ENCODE peak calls at places on chromosomes 2 and 18, in eight cellular contexts. One of them, this sample, is unnamed.
A peak's percentile ranks its signal among the peaks of the same experiment; 100 is the strongest.

GRCh38 chr18:64009305-64009704 is 39.4 kb downstream of the SERPINB8 start:
- DNase-seq in sigmoid colon: no peak
- DNase-seq in endodermal cell: no peak
- DNase-seq in uterus: no peak
- DNase-seq in transverse colon: no peak
- DNase-seq in heart right ventricle: no peak
- DNase-seq in CD8-positive, alpha-beta T cell: no peak
- DNase-seq in lower leg skin: no peak
- DNase-seq in this sample: no peak

GRCh38 chr2:30763151-30763660 is 44.0 kb downstream of the CAPN13 start:
- DNase-seq in sigmoid colon: no peak
- DNase-seq in endodermal cell: no peak
- DNase-seq in uterus: no peak
- DNase-seq in transverse colon: no peak
- DNase-seq in heart right ventricle: no peak
- DNase-seq in CD8-positive, alpha-beta T cell: no peak
- DNase-seq in lower leg skin: peak; percentile 25
- DNase-seq in this sample: no peak

GRCh38 chr18:76006151-76006550 is 488.9 kb downstream of the ZNF516 start:
- DNase-seq in sigmoid colon: no peak
- DNase-seq in endodermal cell: no peak
- DNase-seq in uterus: no peak
- DNase-seq in transverse colon: no peak
- DNase-seq in heart right ventricle: no peak
- DNase-seq in CD8-positive, alpha-beta T cell: no peak
- DNase-seq in lower leg skin: no peak
- DNase-seq in this sample: no peak

GRCh38 chr2:133718688-133719201 is 150.5 kb upstream of the NCKAP5 start:
- DNase-seq in sigmoid colon: no peak
- DNase-seq in endodermal cell: no peak
- DNase-seq in uterus: no peak
- DNase-seq in transverse colon: no peak
- DNase-seq in heart right ventricle: peak; percentile 33
- DNase-seq in CD8-positive, alpha-beta T cell: no peak
- DNase-seq in lower leg skin: no peak
- DNase-seq in this sample: no peak

GRCh38 chr2:60556998-60557955 is 3.8 kb upstream of the BCL11A start:
- DNase-seq in sigmoid colon: no peak
- DNase-seq in endodermal cell: no peak
- DNase-seq in uterus: no peak
- DNase-seq in transverse colon: no peak
- DNase-seq in heart right ventricle: no peak
- DNase-seq in CD8-positive, alpha-beta T cell: no peak
- DNase-seq in lower leg skin: no peak
- DNase-seq in this sample: no peak

GRCh38 chr2:189648846-189649529 is 12.3 kb upstream of the ASNSD1 start:
- DNase-seq in sigmoid colon: no peak
- DNase-seq in endodermal cell: no peak
- DNase-seq in uterus: no peak
- DNase-seq in transverse colon: no peak
- DNase-seq in heart right ventricle: no peak
- DNase-seq in CD8-positive, alpha-beta T cell: no peak
- DNase-seq in lower leg skin: no peak
- DNase-seq in this sample: no peak

GRCh38 chr2:71693286-71694270 is 240.2 kb downstream of the DYSF start:
- DNase-seq in sigmoid colon: no peak
- DNase-seq in endodermal cell: no peak
- DNase-seq in uterus: no peak
- DNase-seq in transverse colon: no peak
- DNase-seq in heart right ventricle: no peak
- DNase-seq in CD8-positive, alpha-beta T cell: no peak
- DNase-seq in lower leg skin: peak; percentile 68
- DNase-seq in this sample: no peak

GRCh38 chr18:7158201-7158600 is 40.6 kb upstream of the LAMA1 start:
- DNase-seq in sigmoid colon: peak; percentile 22
- DNase-seq in endodermal cell: no peak
- DNase-seq in uterus: no peak
- DNase-seq in transverse colon: no peak
- DNase-seq in heart right ventricle: no peak
- DNase-seq in CD8-positive, alpha-beta T cell: no peak
- DNase-seq in lower leg skin: peak; percentile 62
- DNase-seq in this sample: peak; percentile 65

GRCh38 chr2:46937457-46937856 is 21.9 kb upstream of the MCFD2 start:
- DNase-seq in sigmoid colon: no peak
- DNase-seq in endodermal cell: no peak
- DNase-seq in uterus: no peak
- DNase-seq in transverse colon: no peak
- DNase-seq in heart right ventricle: no peak
- DNase-seq in CD8-positive, alpha-beta T cell: no peak
- DNase-seq in lower leg skin: peak; percentile 53
- DNase-seq in this sample: no peak

GRCh38 chr18:38256366-38256765 is 690.8 kb upstream of the CELF4 start:
- DNase-seq in sigmoid colon: no peak
- DNase-seq in endodermal cell: no peak
- DNase-seq in uterus: no peak
- DNase-seq in transverse colon: no peak
- DNase-seq in heart right ventricle: no peak
- DNase-seq in CD8-positive, alpha-beta T cell: no peak
- DNase-seq in lower leg skin: no peak
- DNase-seq in this sample: no peak

GRCh38 chr18:59218018-59218417 is 1.9 kb upstream of the GRP start:
- DNase-seq in sigmoid colon: no peak
- DNase-seq in endodermal cell: no peak
- DNase-seq in uterus: no peak
- DNase-seq in transverse colon: no peak
- DNase-seq in heart right ventricle: no peak
- DNase-seq in CD8-positive, alpha-beta T cell: no peak
- DNase-seq in lower leg skin: no peak
- DNase-seq in this sample: no peak

GRCh38 chr2:195899226-195899625 is 169.4 kb downstream of the DNAH7 start:
- DNase-seq in sigmoid colon: no peak
- DNase-seq in endodermal cell: no peak
- DNase-seq in uterus: no peak
- DNase-seq in transverse colon: no peak
- DNase-seq in heart right ventricle: no peak
- DNase-seq in CD8-positive, alpha-beta T cell: no peak
- DNase-seq in lower leg skin: no peak
- DNase-seq in this sample: no peak

GRCh38 chr18:24051256-24051947 is 36.8 kb downstream of the TTC39C start:
- DNase-seq in sigmoid colon: no peak
- DNase-seq in endodermal cell: no peak
- DNase-seq in uterus: no peak
- DNase-seq in transverse colon: no peak
- DNase-seq in heart right ventricle: no peak
- DNase-seq in CD8-positive, alpha-beta T cell: no peak
- DNase-seq in lower leg skin: no peak
- DNase-seq in this sample: no peak

GRCh38 chr2:215365184-215365658 is 53.4 kb downstream of the ATIC start:
- DNase-seq in sigmoid colon: no peak
- DNase-seq in endodermal cell: no peak
- DNase-seq in uterus: no peak
- DNase-seq in transverse colon: no peak
- DNase-seq in heart right ventricle: no peak
- DNase-seq in CD8-positive, alpha-beta T cell: no peak
- DNase-seq in lower leg skin: no peak
- DNase-seq in this sample: no peak

DNA sequence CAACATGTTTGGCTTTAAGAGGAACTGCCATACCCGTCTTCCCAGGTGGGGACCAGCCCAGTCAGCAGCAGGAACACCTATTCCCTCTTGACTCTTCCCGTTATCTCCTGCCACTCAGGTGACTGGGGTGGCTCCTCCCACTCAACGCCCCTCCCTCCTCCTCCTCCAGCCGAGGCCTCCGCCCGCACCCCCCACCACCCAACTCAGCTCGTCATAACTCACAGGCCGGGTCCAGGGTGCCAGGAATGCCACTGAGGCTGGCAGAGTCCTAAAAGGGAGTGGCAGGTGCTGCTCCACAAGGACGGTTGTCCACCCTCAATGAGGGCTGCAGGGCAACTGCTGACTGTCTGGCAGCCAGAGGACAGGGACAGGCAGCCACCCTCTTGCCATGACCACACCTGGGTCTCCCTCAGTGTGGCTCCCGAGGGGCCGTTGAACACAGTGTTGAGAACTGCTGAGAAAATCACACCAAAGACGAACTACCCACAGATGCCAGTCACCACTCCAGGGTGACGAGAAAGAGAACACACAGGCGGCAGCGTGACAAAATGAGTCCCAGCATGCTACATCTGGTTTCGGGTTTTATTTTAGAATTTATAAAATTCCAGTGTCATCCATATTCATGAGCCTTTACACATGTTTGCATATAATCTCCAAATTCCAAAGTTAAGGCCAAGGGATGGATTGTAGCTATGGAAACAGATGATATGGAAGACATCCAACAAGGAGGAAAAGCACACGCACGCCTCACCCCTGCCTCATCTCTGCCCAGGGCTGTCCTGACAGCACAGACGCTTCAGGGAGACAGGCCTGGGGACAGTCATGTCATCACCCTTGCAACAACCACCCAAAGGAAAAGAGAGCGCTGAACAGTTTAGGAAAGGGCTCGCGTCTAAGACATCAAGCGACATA is 38.5 kb downstream of the ANO7 start:
- DNase-seq in sigmoid colon: no peak
- DNase-seq in endodermal cell: no peak
- DNase-seq in uterus: no peak
- DNase-seq in transverse colon: no peak
- DNase-seq in heart right ventricle: no peak
- DNase-seq in CD8-positive, alpha-beta T cell: no peak
- DNase-seq in lower leg skin: no peak
- DNase-seq in this sample: no peak
- H3K4me3 ChIP-seq in sigmoid colon: no peak overlapping the region
- H3K4me3 ChIP-seq in endodermal cell: no peak overlapping the region
- H3K4me3 ChIP-seq in uterus: no peak overlapping the region
- H3K4me3 ChIP-seq in transverse colon: no peak overlapping the region
- H3K4me3 ChIP-seq in heart right ventricle: no peak overlapping the region
- H3K4me3 ChIP-seq in CD8-positive, alpha-beta T cell: no peak overlapping the region
- H3K4me3 ChIP-seq in lower leg skin: no peak overlapping the region
- H3K4me3 ChIP-seq in this sample: no peak overlapping the region

DNA sequence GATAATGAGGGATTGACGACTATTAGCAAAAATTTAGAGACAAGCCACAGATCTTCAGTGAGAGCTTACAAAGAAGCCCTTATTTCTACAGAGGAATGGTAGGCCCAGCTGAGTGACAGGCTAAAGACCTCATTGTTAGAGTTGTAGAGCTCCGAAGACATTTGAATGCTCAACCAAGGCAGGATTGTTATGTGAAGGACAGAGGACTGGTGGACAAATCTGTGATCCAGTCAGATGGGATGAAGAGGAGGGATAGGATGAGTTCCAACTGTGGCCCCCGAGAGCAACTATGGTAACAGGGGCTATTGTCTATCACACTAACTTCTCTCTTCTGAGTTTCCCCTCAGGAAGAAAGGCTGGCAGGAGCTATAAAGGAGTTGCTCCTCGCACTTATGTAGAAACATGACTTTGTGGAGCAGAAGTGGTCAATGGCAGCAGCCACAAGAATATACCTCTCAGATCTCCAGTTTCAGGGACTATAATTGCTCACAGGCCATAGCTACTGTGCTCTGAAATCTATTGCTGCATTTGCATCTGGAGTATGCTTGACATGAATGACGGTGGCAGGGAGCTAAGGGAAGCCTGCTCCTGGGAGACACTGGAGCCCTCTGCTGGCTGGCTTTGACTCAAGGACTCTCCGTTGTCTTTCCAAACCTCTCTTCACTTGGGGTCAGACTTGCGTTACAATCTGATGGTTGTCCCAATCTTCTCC is 50.3 kb upstream of the GREB1L start:
- DNase-seq in sigmoid colon: no peak
- DNase-seq in endodermal cell: peak; percentile 89
- DNase-seq in uterus: peak; percentile 17
- DNase-seq in transverse colon: peak; percentile 39
- DNase-seq in heart right ventricle: peak; percentile 21
- DNase-seq in CD8-positive, alpha-beta T cell: no peak
- DNase-seq in lower leg skin: no peak
- DNase-seq in this sample: peak; percentile 76
- TF ChIP-seq CTCF in sigmoid colon: no peak
- TF ChIP-seq CTCF in endodermal cell: peak; percentile 84
- TF ChIP-seq CTCF in uterus: peak; percentile 12
- TF ChIP-seq CTCF in transverse colon: peak; percentile 35
- TF ChIP-seq CTCF in heart right ventricle: peak; percentile 47
- TF ChIP-seq CTCF in CD8-positive, alpha-beta T cell: no peak
- TF ChIP-seq CTCF in lower leg skin: no peak
- TF ChIP-seq CTCF in this sample: peak; percentile 22

GRCh38 chr2:108377815-108378630 is at the start of gene SULT1C4:
- DNase-seq in sigmoid colon: peak; percentile 80
- DNase-seq in endodermal cell: peak; percentile 72
- DNase-seq in uterus: peak; percentile 49
- DNase-seq in transverse colon: peak; percentile 12
- DNase-seq in heart right ventricle: peak; percentile 61
- DNase-seq in CD8-positive, alpha-beta T cell: no peak
- DNase-seq in lower leg skin: no peak
- DNase-seq in this sample: no peak

GRCh38 chr2:108382196-108382595 is 4.4 kb downstream of the SULT1C4 start:
- DNase-seq in sigmoid colon: no peak
- DNase-seq in endodermal cell: no peak
- DNase-seq in uterus: no peak
- DNase-seq in transverse colon: no peak
- DNase-seq in heart right ventricle: no peak
- DNase-seq in CD8-positive, alpha-beta T cell: no peak
- DNase-seq in lower leg skin: no peak
- DNase-seq in this sample: no peak

GRCh38 chr2:108383146-108383830 is 5.5 kb downstream of the SULT1C4 start:
- DNase-seq in sigmoid colon: no peak
- DNase-seq in endodermal cell: peak; percentile 82
- DNase-seq in uterus: no peak
- DNase-seq in transverse colon: no peak
- DNase-seq in heart right ventricle: no peak
- DNase-seq in CD8-positive, alpha-beta T cell: no peak
- DNase-seq in lower leg skin: no peak
- DNase-seq in this sample: no peak

GRCh38 chr2:108376774-108377173 is 980 bp upstream of the SULT1C4 start:
- DNase-seq in sigmoid colon: no peak
- DNase-seq in endodermal cell: no peak
- DNase-seq in uterus: no peak
- DNase-seq in transverse colon: no peak
- DNase-seq in heart right ventricle: no peak
- DNase-seq in CD8-positive, alpha-beta T cell: no peak
- DNase-seq in lower leg skin: no peak
- DNase-seq in this sample: no peak

DNA sequence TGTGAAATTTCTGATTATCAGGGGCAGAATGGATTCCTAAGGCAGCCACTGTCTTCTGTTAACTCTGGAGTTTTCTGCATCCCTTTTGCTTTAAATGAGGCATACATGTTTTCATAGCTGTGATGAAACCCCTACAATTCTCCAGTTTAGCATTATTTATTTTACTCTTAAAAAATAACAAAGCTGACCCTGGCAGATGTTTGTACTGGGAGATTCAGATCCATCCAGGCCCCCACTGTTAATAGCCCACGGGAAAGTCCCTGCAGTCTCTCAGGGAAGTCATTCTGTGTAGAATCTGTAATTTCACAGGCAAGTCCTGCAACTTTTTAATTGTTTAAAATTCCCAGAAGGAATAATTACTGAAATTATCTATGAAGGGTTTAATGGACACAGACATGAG is 343 bp upstream of the SULT1C4 start:
- DNase-seq in sigmoid colon: no peak
- DNase-seq in endodermal cell: no peak
- DNase-seq in uterus: no peak
- DNase-seq in transverse colon: no peak
- DNase-seq in heart right ventricle: no peak
- DNase-seq in CD8-positive, alpha-beta T cell: no peak
- DNase-seq in lower leg skin: no peak
- DNase-seq in this sample: no peak
- H3K4me3 ChIP-seq in sigmoid colon: peak overlapping the region; percentile 44
- H3K4me3 ChIP-seq in endodermal cell: no peak overlapping the region
- H3K4me3 ChIP-seq in uterus: no peak overlapping the region
- H3K4me3 ChIP-seq in transverse colon: peak overlapping the region; percentile 34
- H3K4me3 ChIP-seq in heart right ventricle: peak overlapping the region; percentile 8
- H3K4me3 ChIP-seq in CD8-positive, alpha-beta T cell: no peak overlapping the region
- H3K4me3 ChIP-seq in lower leg skin: no peak overlapping the region
- H3K4me3 ChIP-seq in this sample: peak overlapping the region; percentile 65

GRCh38 chr18:46291149-46291548 is 187.0 kb downstream of the HAUS1 start:
- DNase-seq in sigmoid colon: no peak
- DNase-seq in endodermal cell: no peak
- DNase-seq in uterus: no peak
- DNase-seq in transverse colon: no peak
- DNase-seq in heart right ventricle: no peak
- DNase-seq in CD8-positive, alpha-beta T cell: no peak
- DNase-seq in lower leg skin: peak; percentile 64
- DNase-seq in this sample: no peak
- TF ChIP-seq CTCF in sigmoid colon: no peak
- TF ChIP-seq CTCF in endodermal cell: no peak
- TF ChIP-seq CTCF in uterus: no peak
- TF ChIP-seq CTCF in transverse colon: no peak
- TF ChIP-seq CTCF in heart right ventricle: no peak
- TF ChIP-seq CTCF in CD8-positive, alpha-beta T cell: no peak
- TF ChIP-seq CTCF in lower leg skin: no peak
- TF ChIP-seq CTCF in this sample: no peak

This sample was measured in coronary artery.